ENCODE peak calls at places on chromosomes 2 and 18, in four cellular contexts. One of them, this sample, is unnamed.

GRCh38 chr2:46644690-46645385 is 165.5 kb downstream of the TMEM247 start:
- DNase-seq in stimulated activated CD8-positive, alpha-beta memory T cell treated with anti-CD3 and anti-CD28 coated beads, Interleukin-2, amount 100 ng/mL, for 1 hour: no peak
- DNase-seq in HCEC 1CT: peak
- DNase-seq in islet precursor cell: no peak
- DNase-seq in this sample: no peak

GRCh38 chr18:57581301-57581934 is 5.1 kb downstream of the FECH start:
- DNase-seq in HCEC 1CT: no peak
- DNase-seq in stimulated activated CD8-positive, alpha-beta memory T cell treated with anti-CD3 and anti-CD28 coated beads, Interleukin-2, amount 100 ng/mL, for 1 hour: no peak
- DNase-seq in islet precursor cell: peak
- DNase-seq in this sample: no peak

GRCh38 chr18:36441872-36442271 is 144.4 kb downstream of the FHOD3 start:
- DNase-seq in islet precursor cell: no peak
- DNase-seq in HCEC 1CT: peak
- DNase-seq in stimulated activated CD8-positive, alpha-beta memory T cell treated with anti-CD3 and anti-CD28 coated beads, Interleukin-2, amount 100 ng/mL, for 1 hour: no peak
- DNase-seq in this sample: no peak

GRCh38 chr2:85340034-85340892 is 12.5 kb upstream of the TGOLN2 start:
- DNase-seq in islet precursor cell: no peak
- DNase-seq in HCEC 1CT: no peak
- DNase-seq in stimulated activated CD8-positive, alpha-beta memory T cell treated with anti-CD3 and anti-CD28 coated beads, Interleukin-2, amount 100 ng/mL, for 1 hour: no peak
- DNase-seq in this sample: no peak

GRCh38 chr18:59150236-59150635 is 10.6 kb downstream of the SEC11C start:
- DNase-seq in stimulated activated CD8-positive, alpha-beta memory T cell treated with anti-CD3 and anti-CD28 coated beads, Interleukin-2, amount 100 ng/mL, for 1 hour: no peak
- DNase-seq in HCEC 1CT: no peak
- DNase-seq in islet precursor cell: no peak
- DNase-seq in this sample: peak

GRCh38 chr18:24198461-24198860 is 59.6 kb downstream of the CABYR start:
- DNase-seq in islet precursor cell: no peak
- DNase-seq in stimulated activated CD8-positive, alpha-beta memory T cell treated with anti-CD3 and anti-CD28 coated beads, Interleukin-2, amount 100 ng/mL, for 1 hour: no peak
- DNase-seq in HCEC 1CT: no peak
- DNase-seq in this sample: no peak

GRCh38 chr2:8125741-8126691 is 555.8 kb upstream of the ID2 start:
- DNase-seq in islet precursor cell: peak
- DNase-seq in stimulated activated CD8-positive, alpha-beta memory T cell treated with anti-CD3 and anti-CD28 coated beads, Interleukin-2, amount 100 ng/mL, for 1 hour: no peak
- DNase-seq in HCEC 1CT: no peak
- DNase-seq in this sample: no peak

GRCh38 chr2:98607741-98608117 is 583 bp downstream of the COA5 start:
- DNase-seq in HCEC 1CT: no peak
- DNase-seq in islet precursor cell: no peak
- DNase-seq in stimulated activated CD8-positive, alpha-beta memory T cell treated with anti-CD3 and anti-CD28 coated beads, Interleukin-2, amount 100 ng/mL, for 1 hour: no peak
- DNase-seq in this sample: no peak

GRCh38 chr18:11981633-11982366 is 493 bp downstream of the IMPA2 start:
- DNase-seq in islet precursor cell: peak
- DNase-seq in stimulated activated CD8-positive, alpha-beta memory T cell treated with anti-CD3 and anti-CD28 coated beads, Interleukin-2, amount 100 ng/mL, for 1 hour: no peak
- DNase-seq in HCEC 1CT: peak
- DNase-seq in this sample: peak

GRCh38 chr2:111617299-111617803 is 266.6 kb downstream of the ANAPC1 start:
- DNase-seq in HCEC 1CT: peak
- DNase-seq in islet precursor cell: no peak
- DNase-seq in stimulated activated CD8-positive, alpha-beta memory T cell treated with anti-CD3 and anti-CD28 coated beads, Interleukin-2, amount 100 ng/mL, for 1 hour: no peak
- DNase-seq in this sample: no peak

GRCh38 chr2:196112408-196113039 is 43.9 kb upstream of the DNAH7 start:
- DNase-seq in islet precursor cell: no peak
- DNase-seq in HCEC 1CT: peak
- DNase-seq in stimulated activated CD8-positive, alpha-beta memory T cell treated with anti-CD3 and anti-CD28 coated beads, Interleukin-2, amount 100 ng/mL, for 1 hour: no peak
- DNase-seq in this sample: no peak

GRCh38 chr2:152594022-152594712 is 123.1 kb downstream of the PRPF40A start:
- DNase-seq in HCEC 1CT: no peak
- DNase-seq in stimulated activated CD8-positive, alpha-beta memory T cell treated with anti-CD3 and anti-CD28 coated beads, Interleukin-2, amount 100 ng/mL, for 1 hour: no peak
- DNase-seq in islet precursor cell: no peak
- DNase-seq in this sample: no peak

GRCh38 chr2:154707994-154708393 is 9.5 kb downstream of the KCNJ3 start:
- DNase-seq in islet precursor cell: no peak
- DNase-seq in stimulated activated CD8-positive, alpha-beta memory T cell treated with anti-CD3 and anti-CD28 coated beads, Interleukin-2, amount 100 ng/mL, for 1 hour: no peak
- DNase-seq in HCEC 1CT: no peak
- DNase-seq in this sample: no peak

GRCh38 chr18:41695441-41695840 is 259.6 kb upstream of the PIK3C3 start:
- DNase-seq in stimulated activated CD8-positive, alpha-beta memory T cell treated with anti-CD3 and anti-CD28 coated beads, Interleukin-2, amount 100 ng/mL, for 1 hour: no peak
- DNase-seq in islet precursor cell: no peak
- DNase-seq in HCEC 1CT: no peak
- DNase-seq in this sample: no peak

GRCh38 chr2:110216803-110217202 is 4.5 kb upstream of the MTLN start:
- DNase-seq in stimulated activated CD8-positive, alpha-beta memory T cell treated with anti-CD3 and anti-CD28 coated beads, Interleukin-2, amount 100 ng/mL, for 1 hour: no peak
- DNase-seq in HCEC 1CT: no peak
- DNase-seq in islet precursor cell: no peak
- DNase-seq in this sample: no peak

GRCh38 chr18:25704096-25704870 is 352.3 kb upstream of the ZNF521 start:
- DNase-seq in HCEC 1CT: no peak
- DNase-seq in stimulated activated CD8-positive, alpha-beta memory T cell treated with anti-CD3 and anti-CD28 coated beads, Interleukin-2, amount 100 ng/mL, for 1 hour: no peak
- DNase-seq in islet precursor cell: no peak
- DNase-seq in this sample: no peak

GRCh38 chr18:79553154-79553553 is 126.4 kb upstream of the CTDP1 start:
- DNase-seq in islet precursor cell: peak
- DNase-seq in stimulated activated CD8-positive, alpha-beta memory T cell treated with anti-CD3 and anti-CD28 coated beads, Interleukin-2, amount 100 ng/mL, for 1 hour: no peak
- DNase-seq in HCEC 1CT: no peak
- DNase-seq in this sample: no peak

GRCh38 chr2:28004086-28004485 is 113.6 kb downstream of the BABAM2 start:
- DNase-seq in HCEC 1CT: peak
- DNase-seq in islet precursor cell: no peak
- DNase-seq in stimulated activated CD8-positive, alpha-beta memory T cell treated with anti-CD3 and anti-CD28 coated beads, Interleukin-2, amount 100 ng/mL, for 1 hour: no peak
- DNase-seq in this sample: no peak

GRCh38 chr18:72100465-72100864 is 443.7 kb downstream of the CBLN2 start:
- DNase-seq in HCEC 1CT: no peak
- DNase-seq in stimulated activated CD8-positive, alpha-beta memory T cell treated with anti-CD3 and anti-CD28 coated beads, Interleukin-2, amount 100 ng/mL, for 1 hour: no peak
- DNase-seq in islet precursor cell: no peak
- DNase-seq in this sample: no peak

GRCh38 chr2:10446631-10447030 is 1.5 kb downstream of the ODC1 start:
- DNase-seq in stimulated activated CD8-positive, alpha-beta memory T cell treated with anti-CD3 and anti-CD28 coated beads, Interleukin-2, amount 100 ng/mL, for 1 hour: no peak
- DNase-seq in HCEC 1CT: no peak
- DNase-seq in islet precursor cell: no peak
- DNase-seq in this sample: no peak

GRCh38 chr2:65355190-65355831 is 77.1 kb downstream of the SPRED2 start:
- DNase-seq in islet precursor cell: no peak
- DNase-seq in HCEC 1CT: peak
- DNase-seq in stimulated activated CD8-positive, alpha-beta memory T cell treated with anti-CD3 and anti-CD28 coated beads, Interleukin-2, amount 100 ng/mL, for 1 hour: no peak
- DNase-seq in this sample: no peak

GRCh38 chr2:99928472-99929053 is 213.8 kb downstream of the AFF3 start:
- DNase-seq in stimulated activated CD8-positive, alpha-beta memory T cell treated with anti-CD3 and anti-CD28 coated beads, Interleukin-2, amount 100 ng/mL, for 1 hour: no peak
- DNase-seq in HCEC 1CT: no peak
- DNase-seq in islet precursor cell: no peak
- DNase-seq in this sample: no peak

GRCh38 chr18:21546423-21546822 is 54.1 kb downstream of the ESCO1 start:
- DNase-seq in stimulated activated CD8-positive, alpha-beta memory T cell treated with anti-CD3 and anti-CD28 coated beads, Interleukin-2, amount 100 ng/mL, for 1 hour: no peak
- DNase-seq in HCEC 1CT: no peak
- DNase-seq in islet precursor cell: no peak
- DNase-seq in this sample: no peak

GRCh38 chr2:100239513-100240210 is 82.6 kb downstream of the LONRF2 start:
- DNase-seq in islet precursor cell: peak
- DNase-seq in stimulated activated CD8-positive, alpha-beta memory T cell treated with anti-CD3 and anti-CD28 coated beads, Interleukin-2, amount 100 ng/mL, for 1 hour: no peak
- DNase-seq in HCEC 1CT: no peak
- DNase-seq in this sample: no peak

This sample was measured in endodermal cell.